ENCODE peak calls at places on chromosomes 6 and 20, in nine cellular contexts. N is GDM1; G is CD4-positive, alpha-beta T cell; C is ovary; L is GM23338; E is AG04450; U is stimulated activated CD4-positive, alpha-beta T cell treated with anti-CD3 and anti-CD28 coated beads, TNF-alpha, amount 100 ng/mL, for 1 hour; Y is T-cell; W is NCI-H1694 treated with DMSO at 0.1 percent for 48 hours. H is an unnamed sample.

GRCh38 chr6:28683945-28684538 is 158.4 kb downstream of the GPX5 start:
- DNase-seq in N (peak), W (peak), E (no peak), U (no peak), C (no peak), Y (no peak), L (peak), G (no peak), H (peak)

GRCh38 chr6:158642097-158642601 is 2.4 kb downstream of the DYNLT1 start:
- DNase-seq in U (no peak), L (no peak), C (peak), G (no peak), Y (no peak), W (no peak), E (peak), N (no peak), H (no peak)

GRCh38 chr6:99879431-99879830 is 114.6 kb downstream of the MCHR2 start:
- DNase-seq in W (peak), U (no peak), E (no peak), N (no peak), Y (no peak), G (no peak), L (no peak), C (no peak), H (no peak)

GRCh38 chr20:1001981-1002681 is at the start of gene RSPO4:
- DNase-seq in C (no peak), E (no peak), Y (no peak), U (no peak), N (no peak), L (peak), W (no peak), G (no peak), H (peak)

GRCh38 chr6:150406948-150407347 is 38.1 kb downstream of the IYD start:
- DNase-seq in Y (no peak), U (no peak), C (no peak), N (no peak), E (no peak), W (no peak), G (no peak), L (no peak), H (no peak)

GRCh38 chr6:30882764-30883475 is 1.4 kb upstream of the DDR1 start:
- DNase-seq in N (no peak), W (no peak), C (peak), U (no peak), E (no peak), L (peak), Y (no peak), G (no peak), H (peak)

GRCh38 chr6:121780325-121781313 is 345.2 kb downstream of the GJA1 start:
- DNase-seq in N (no peak), Y (no peak), E (peak), G (no peak), C (peak), U (no peak), L (no peak), W (no peak), H (no peak)

GRCh38 chr6:159463440-159463839 is 229.6 kb downstream of the SOD2 start:
- DNase-seq in L (peak), C (no peak), U (no peak), G (no peak), W (no peak), N (no peak), Y (no peak), E (no peak), H (peak)

GRCh38 chr6:106609699-106610098 is 19.6 kb downstream of the RTN4IP1 start:
- DNase-seq in G (no peak), L (peak), C (no peak), U (no peak), E (no peak), Y (no peak), N (no peak), W (no peak), H (peak)

H was measured in neural progenitor cell.